ENCODE peak calls at places on chromosomes 11 and 22, in ten cellular contexts. One of them, this sample, is unnamed.
A peak's percentile ranks its signal among the peaks of the same experiment; 100 is the strongest.

GRCh38 chr11:43403357-43404231 is 44.9 kb downstream of the TTC17 start:
- DNase-seq in heart right ventricle: no peak
- DNase-seq in left ventricle myocardium inferior: no peak
- DNase-seq in bronchial epithelial cell: no peak
- DNase-seq in lower lobe of right lung: no peak
- DNase-seq in astrocyte of the cerebellum: no peak
- DNase-seq in foreskin fibroblast: no peak
- DNase-seq in fibroblast of lung: no peak
- DNase-seq in heart left ventricle: no peak
- DNase-seq in lower leg skin: no peak
- DNase-seq in this sample: no peak

GRCh38 chr11:97557399-97557798 is 1167.6 kb downstream of the JRKL start:
- DNase-seq in left ventricle myocardium inferior: no peak
- DNase-seq in fibroblast of lung: no peak
- DNase-seq in heart right ventricle: no peak
- DNase-seq in heart left ventricle: no peak
- DNase-seq in astrocyte of the cerebellum: no peak
- DNase-seq in bronchial epithelial cell: peak; percentile 6
- DNase-seq in lower lobe of right lung: no peak
- DNase-seq in foreskin fibroblast: no peak
- DNase-seq in lower leg skin: no peak
- DNase-seq in this sample: no peak

GRCh38 chr11:119402470-119402869 is 20.5 kb downstream of the THY1 start:
- DNase-seq in lower lobe of right lung: no peak
- DNase-seq in lower leg skin: no peak
- DNase-seq in heart left ventricle: no peak
- DNase-seq in bronchial epithelial cell: no peak
- DNase-seq in fibroblast of lung: no peak
- DNase-seq in heart right ventricle: no peak
- DNase-seq in foreskin fibroblast: no peak
- DNase-seq in astrocyte of the cerebellum: no peak
- DNase-seq in left ventricle myocardium inferior: no peak
- DNase-seq in this sample: no peak

GRCh38 chr11:124801014-124801413 is 808 bp upstream of the MSANTD2 start:
- DNase-seq in bronchial epithelial cell: peak; percentile 61
- DNase-seq in lower leg skin: no peak
- DNase-seq in lower lobe of right lung: no peak
- DNase-seq in fibroblast of lung: peak; percentile 66
- DNase-seq in left ventricle myocardium inferior: no peak
- DNase-seq in heart right ventricle: no peak
- DNase-seq in astrocyte of the cerebellum: peak; percentile 6
- DNase-seq in heart left ventricle: no peak
- DNase-seq in foreskin fibroblast: peak; percentile 48
- DNase-seq in this sample: no peak

GRCh38 chr11:119720311-119720710 is 8.7 kb downstream of the NECTIN1 start:
- DNase-seq in lower lobe of right lung: no peak
- DNase-seq in lower leg skin: no peak
- DNase-seq in left ventricle myocardium inferior: no peak
- DNase-seq in heart right ventricle: no peak
- DNase-seq in bronchial epithelial cell: no peak
- DNase-seq in fibroblast of lung: no peak
- DNase-seq in foreskin fibroblast: no peak
- DNase-seq in heart left ventricle: no peak
- DNase-seq in astrocyte of the cerebellum: no peak
- DNase-seq in this sample: no peak

GRCh38 chr11:11451501-11452005 is 98.5 kb upstream of the CSNK2A3 start:
- DNase-seq in heart left ventricle: no peak
- DNase-seq in astrocyte of the cerebellum: no peak
- DNase-seq in heart right ventricle: no peak
- DNase-seq in lower leg skin: no peak
- DNase-seq in foreskin fibroblast: no peak
- DNase-seq in left ventricle myocardium inferior: no peak
- DNase-seq in bronchial epithelial cell: peak; percentile 49
- DNase-seq in fibroblast of lung: peak; percentile 4
- DNase-seq in lower lobe of right lung: no peak
- DNase-seq in this sample: no peak

GRCh38 chr11:120210651-120211521 is at the start of gene OAF:
- DNase-seq in heart left ventricle: peak; percentile 80
- DNase-seq in lower lobe of right lung: peak; percentile 67
- DNase-seq in foreskin fibroblast: peak; percentile 93
- DNase-seq in bronchial epithelial cell: peak; percentile 62
- DNase-seq in astrocyte of the cerebellum: peak; percentile 37
- DNase-seq in fibroblast of lung: peak; percentile 90
- DNase-seq in left ventricle myocardium inferior: peak; percentile 84
- DNase-seq in lower leg skin: no peak
- DNase-seq in heart right ventricle: peak; percentile 82
- DNase-seq in this sample: peak; percentile 53

GRCh38 chr11:74018331-74019005 is 9.6 kb upstream of the UCP3 start:
- DNase-seq in lower lobe of right lung: peak; percentile 94
- DNase-seq in left ventricle myocardium inferior: peak; percentile 93
- DNase-seq in bronchial epithelial cell: peak; percentile 74
- DNase-seq in fibroblast of lung: peak; percentile 97
- DNase-seq in astrocyte of the cerebellum: peak; percentile 59
- DNase-seq in lower leg skin: peak; percentile 97
- DNase-seq in heart left ventricle: peak; percentile 96
- DNase-seq in heart right ventricle: peak; percentile 89
- DNase-seq in foreskin fibroblast: peak; percentile 82
- DNase-seq in this sample: peak; percentile 68

GRCh38 chr11:57358543-57358961 is 20.4 kb downstream of the P2RX3 start:
- DNase-seq in lower lobe of right lung: no peak
- DNase-seq in astrocyte of the cerebellum: no peak
- DNase-seq in fibroblast of lung: no peak
- DNase-seq in heart left ventricle: peak; percentile 51
- DNase-seq in bronchial epithelial cell: no peak
- DNase-seq in left ventricle myocardium inferior: no peak
- DNase-seq in heart right ventricle: no peak
- DNase-seq in foreskin fibroblast: no peak
- DNase-seq in lower leg skin: no peak
- DNase-seq in this sample: no peak

GRCh38 chr22:45535400-45535799 is 32.7 kb downstream of the FBLN1 start:
- DNase-seq in foreskin fibroblast: no peak
- DNase-seq in left ventricle myocardium inferior: no peak
- DNase-seq in lower leg skin: no peak
- DNase-seq in astrocyte of the cerebellum: no peak
- DNase-seq in lower lobe of right lung: no peak
- DNase-seq in fibroblast of lung: peak; percentile 82
- DNase-seq in bronchial epithelial cell: no peak
- DNase-seq in heart left ventricle: no peak
- DNase-seq in heart right ventricle: no peak
- DNase-seq in this sample: no peak

GRCh38 chr11:98625526-98625925 is 395.2 kb upstream of the CNTN5 start:
- DNase-seq in lower lobe of right lung: no peak
- DNase-seq in bronchial epithelial cell: no peak
- DNase-seq in lower leg skin: no peak
- DNase-seq in left ventricle myocardium inferior: no peak
- DNase-seq in heart right ventricle: no peak
- DNase-seq in fibroblast of lung: no peak
- DNase-seq in heart left ventricle: no peak
- DNase-seq in foreskin fibroblast: no peak
- DNase-seq in astrocyte of the cerebellum: no peak
- DNase-seq in this sample: no peak

GRCh38 chr11:128420277-128420676 is 167.1 kb downstream of the ETS1 start:
- DNase-seq in heart left ventricle: no peak
- DNase-seq in lower leg skin: no peak
- DNase-seq in fibroblast of lung: no peak
- DNase-seq in lower lobe of right lung: no peak
- DNase-seq in bronchial epithelial cell: no peak
- DNase-seq in left ventricle myocardium inferior: no peak
- DNase-seq in heart right ventricle: no peak
- DNase-seq in astrocyte of the cerebellum: no peak
- DNase-seq in foreskin fibroblast: no peak
- DNase-seq in this sample: no peak

GRCh38 chr22:21695432-21696085 is 29.7 kb downstream of the PPIL2 start:
- DNase-seq in bronchial epithelial cell: no peak
- DNase-seq in heart right ventricle: no peak
- DNase-seq in fibroblast of lung: no peak
- DNase-seq in heart left ventricle: no peak
- DNase-seq in left ventricle myocardium inferior: no peak
- DNase-seq in lower lobe of right lung: no peak
- DNase-seq in foreskin fibroblast: no peak
- DNase-seq in lower leg skin: no peak
- DNase-seq in astrocyte of the cerebellum: no peak
- DNase-seq in this sample: no peak

GRCh38 chr11:3126207-3126865 is 38.8 kb downstream of the OSBPL5 start:
- DNase-seq in bronchial epithelial cell: peak; percentile 66
- DNase-seq in fibroblast of lung: no peak
- DNase-seq in heart left ventricle: peak; percentile 67
- DNase-seq in heart right ventricle: peak; percentile 42
- DNase-seq in lower leg skin: peak; percentile 86
- DNase-seq in foreskin fibroblast: no peak
- DNase-seq in lower lobe of right lung: peak; percentile 65
- DNase-seq in left ventricle myocardium inferior: peak; percentile 49
- DNase-seq in astrocyte of the cerebellum: no peak
- DNase-seq in this sample: peak; percentile 26

DNA sequence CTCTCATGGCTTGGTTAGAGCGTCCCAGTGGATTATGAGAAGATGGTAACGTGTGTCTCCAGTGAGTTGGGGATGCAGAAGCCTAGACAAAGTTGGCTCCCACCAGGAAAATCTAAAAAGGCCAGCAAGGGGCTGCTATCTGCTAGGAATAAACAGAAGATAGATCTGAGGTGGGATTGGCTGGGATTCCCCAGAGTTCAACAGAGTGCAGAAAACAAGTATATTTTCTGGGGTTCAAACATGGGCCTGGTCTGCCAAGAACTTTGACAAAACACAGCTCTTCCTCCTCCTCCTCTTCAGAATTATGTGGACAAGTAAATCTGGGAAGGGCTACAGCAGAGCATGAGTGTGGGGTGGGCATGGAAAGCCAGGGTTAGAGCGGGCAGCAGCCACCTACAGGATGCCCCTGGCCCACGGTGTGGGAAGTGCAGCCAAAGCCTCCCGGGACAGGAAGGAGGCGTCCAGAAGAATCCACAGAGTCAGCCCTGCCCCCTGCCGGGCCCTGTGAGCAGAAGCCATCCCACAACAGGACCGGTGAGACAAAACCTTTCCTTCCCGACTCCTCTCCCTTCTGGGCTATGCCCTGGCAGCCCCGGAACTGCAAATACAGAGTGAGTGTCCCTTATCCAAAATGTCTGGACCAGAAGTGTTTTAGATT is 67.1 kb downstream of the CD82 start:
- DNase-seq in fibroblast of lung: no peak
- DNase-seq in lower lobe of right lung: no peak
- DNase-seq in left ventricle myocardium inferior: no peak
- DNase-seq in foreskin fibroblast: no peak
- DNase-seq in heart right ventricle: peak; percentile 51
- DNase-seq in astrocyte of the cerebellum: no peak
- DNase-seq in lower leg skin: peak; percentile 85
- DNase-seq in heart left ventricle: peak; percentile 65
- DNase-seq in bronchial epithelial cell: peak; percentile 21
- DNase-seq in this sample: peak; percentile 44
- TF ChIP-seq CTCF in fibroblast of lung: peak; percentile 18
- TF ChIP-seq CTCF in lower lobe of right lung: peak; percentile 56
- TF ChIP-seq CTCF in left ventricle myocardium inferior: peak; percentile 63
- TF ChIP-seq CTCF in foreskin fibroblast: peak; percentile 33
- TF ChIP-seq CTCF in heart right ventricle: no peak
- TF ChIP-seq CTCF in astrocyte of the cerebellum: peak; percentile 47
- TF ChIP-seq CTCF in lower leg skin: no peak
- TF ChIP-seq CTCF in heart left ventricle: peak; percentile 32
- TF ChIP-seq CTCF in bronchial epithelial cell: peak; percentile 65
- TF ChIP-seq CTCF in this sample: peak; percentile 18

DNA sequence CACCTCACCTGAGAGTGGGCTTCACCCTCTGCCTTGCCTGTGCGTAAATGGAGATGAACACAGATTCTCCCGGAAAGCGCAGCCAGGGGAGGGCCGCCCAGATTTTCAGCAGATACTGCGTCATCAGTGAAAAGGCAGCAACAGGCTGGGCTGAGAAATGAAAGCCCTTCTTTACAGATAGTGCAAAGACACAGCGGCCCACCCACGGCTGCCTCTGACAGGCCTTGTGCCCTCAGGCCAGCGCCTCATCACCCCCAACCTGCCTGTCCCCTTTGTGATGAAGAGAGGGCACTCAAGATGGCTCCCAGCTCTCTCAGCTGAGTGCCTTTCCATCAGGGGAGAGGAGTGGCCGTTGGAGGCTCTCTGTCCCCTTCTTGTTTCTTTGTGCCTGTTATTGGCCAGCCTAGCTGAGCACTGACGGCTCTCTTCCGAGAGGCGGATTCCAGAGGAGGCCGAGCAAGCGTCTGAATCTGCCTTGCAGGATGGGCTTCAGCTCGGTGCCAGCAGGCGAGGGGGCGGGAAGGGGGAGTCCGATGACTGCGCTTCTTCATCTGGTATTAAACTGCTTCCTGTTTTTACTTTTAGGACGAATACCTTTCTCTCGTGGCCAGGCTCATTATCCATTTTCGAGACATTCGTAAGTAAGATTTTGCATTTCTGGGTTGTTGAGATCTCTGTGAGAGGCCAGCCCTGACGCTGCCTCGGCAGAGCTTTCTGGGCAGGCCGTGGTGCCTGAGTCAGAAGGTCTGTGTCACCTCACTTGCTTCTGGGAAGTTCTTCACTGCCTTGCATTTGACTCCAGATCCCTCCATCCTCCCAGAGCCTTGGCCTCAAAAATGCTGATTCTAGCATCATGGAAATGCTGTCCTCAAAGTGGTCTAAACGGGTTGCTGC is 43.7 kb downstream of the MED15 start:
- DNase-seq in lower lobe of right lung: no peak
- DNase-seq in heart left ventricle: no peak
- DNase-seq in foreskin fibroblast: peak; percentile 82
- DNase-seq in lower leg skin: no peak
- DNase-seq in astrocyte of the cerebellum: no peak
- DNase-seq in fibroblast of lung: peak; percentile 54
- DNase-seq in left ventricle myocardium inferior: no peak
- DNase-seq in bronchial epithelial cell: peak; percentile 19
- DNase-seq in heart right ventricle: peak; percentile 48
- DNase-seq in this sample: no peak
- H3K4me3 ChIP-seq in lower lobe of right lung: no peak overlapping the region
- H3K4me3 ChIP-seq in heart left ventricle: peak overlapping the region; percentile 27
- H3K4me3 ChIP-seq in foreskin fibroblast: no peak overlapping the region
- H3K4me3 ChIP-seq in lower leg skin: no peak overlapping the region
- H3K4me3 ChIP-seq in astrocyte of the cerebellum: no peak overlapping the region
- H3K4me3 ChIP-seq in fibroblast of lung: peak overlapping the region; percentile 11
- H3K4me3 ChIP-seq in left ventricle myocardium inferior: peak overlapping the region; percentile 27
- H3K4me3 ChIP-seq in bronchial epithelial cell: no peak overlapping the region
- H3K4me3 ChIP-seq in heart right ventricle: no peak overlapping the region
- H3K4me3 ChIP-seq in this sample: peak overlapping the region; percentile 26

GRCh38 chr11:34790620-34791019 is 125.6 kb downstream of the APIP start:
- DNase-seq in lower leg skin: no peak
- DNase-seq in lower lobe of right lung: no peak
- DNase-seq in foreskin fibroblast: no peak
- DNase-seq in astrocyte of the cerebellum: no peak
- DNase-seq in heart left ventricle: no peak
- DNase-seq in bronchial epithelial cell: peak; percentile 28
- DNase-seq in left ventricle myocardium inferior: no peak
- DNase-seq in fibroblast of lung: no peak
- DNase-seq in heart right ventricle: no peak
- DNase-seq in this sample: no peak
- TF ChIP-seq CTCF in lower leg skin: no peak
- TF ChIP-seq CTCF in lower lobe of right lung: no peak
- TF ChIP-seq CTCF in foreskin fibroblast: no peak
- TF ChIP-seq CTCF in astrocyte of the cerebellum: no peak
- TF ChIP-seq CTCF in heart left ventricle: no peak
- TF ChIP-seq CTCF in bronchial epithelial cell: peak; percentile 18
- TF ChIP-seq CTCF in left ventricle myocardium inferior: no peak
- TF ChIP-seq CTCF in fibroblast of lung: no peak
- TF ChIP-seq CTCF in heart right ventricle: no peak
- TF ChIP-seq CTCF in this sample: no peak

DNA sequence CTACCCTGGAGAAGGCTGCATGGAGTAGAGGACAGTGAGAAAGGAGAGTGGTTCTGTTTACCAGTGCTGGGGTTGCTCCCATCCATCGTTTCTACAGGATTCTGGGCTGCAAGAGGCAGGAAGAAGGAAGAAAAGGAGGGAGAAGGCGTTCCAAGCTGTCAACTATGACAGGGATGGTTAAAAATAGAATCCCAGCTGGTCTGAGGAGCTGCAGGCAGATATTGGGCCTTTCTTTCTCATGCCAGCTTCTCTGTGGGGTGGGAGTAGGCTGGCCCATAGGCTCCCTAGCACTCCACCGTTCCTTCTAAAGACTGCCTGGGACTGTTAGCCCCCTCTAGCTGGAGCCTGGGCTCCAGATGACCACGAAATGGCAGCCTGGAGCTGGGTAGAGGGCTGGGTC is 13.6 kb downstream of the CCKBR start:
- DNase-seq in fibroblast of lung: no peak
- DNase-seq in bronchial epithelial cell: no peak
- DNase-seq in lower lobe of right lung: no peak
- DNase-seq in heart right ventricle: no peak
- DNase-seq in left ventricle myocardium inferior: no peak
- DNase-seq in foreskin fibroblast: no peak
- DNase-seq in astrocyte of the cerebellum: no peak
- DNase-seq in heart left ventricle: no peak
- DNase-seq in lower leg skin: no peak
- DNase-seq in this sample: no peak
- H3K4me3 ChIP-seq in fibroblast of lung: no peak overlapping the region
- H3K4me3 ChIP-seq in bronchial epithelial cell: no peak overlapping the region
- H3K4me3 ChIP-seq in lower lobe of right lung: no peak overlapping the region
- H3K4me3 ChIP-seq in heart right ventricle: no peak overlapping the region
- H3K4me3 ChIP-seq in left ventricle myocardium inferior: no peak overlapping the region
- H3K4me3 ChIP-seq in foreskin fibroblast: no peak overlapping the region
- H3K4me3 ChIP-seq in astrocyte of the cerebellum: no peak overlapping the region
- H3K4me3 ChIP-seq in heart left ventricle: no peak overlapping the region
- H3K4me3 ChIP-seq in lower leg skin: no peak overlapping the region
- H3K4me3 ChIP-seq in this sample: no peak overlapping the region